ENCODE peak calls at places on chromosomes 5 and 9, in six cellular contexts. One of them, this sample, is unnamed.

GRCh38 chr9:114345493-114346065 is 15.9 kb downstream of the ORM2 start:
- DNase-seq in osteocyte: no peak
- DNase-seq in thoracic aorta: no peak
- DNase-seq in AG09319: no peak
- DNase-seq in GM13976: no peak
- DNase-seq in mammary epithelial cell: no peak
- DNase-seq in this sample: no peak

GRCh38 chr9:98805506-98806272 is 1.8 kb upstream of the GALNT12 start:
- DNase-seq in osteocyte: no peak
- DNase-seq in mammary epithelial cell: peak
- DNase-seq in thoracic aorta: no peak
- DNase-seq in AG09319: no peak
- DNase-seq in GM13976: no peak
- DNase-seq in this sample: no peak

GRCh38 chr5:26329562-26330189 is 708.7 kb downstream of the CDH9 start:
- DNase-seq in thoracic aorta: no peak
- DNase-seq in osteocyte: no peak
- DNase-seq in AG09319: no peak
- DNase-seq in GM13976: no peak
- DNase-seq in mammary epithelial cell: no peak
- DNase-seq in this sample: no peak

GRCh38 chr9:15115702-15116639 is 191.0 kb downstream of the TTC39B start:
- DNase-seq in thoracic aorta: no peak
- DNase-seq in AG09319: no peak
- DNase-seq in GM13976: no peak
- DNase-seq in mammary epithelial cell: no peak
- DNase-seq in osteocyte: no peak
- DNase-seq in this sample: no peak

GRCh38 chr9:101437806-101438232 is 2.2 kb upstream of the ALDOB start:
- DNase-seq in AG09319: no peak
- DNase-seq in thoracic aorta: no peak
- DNase-seq in mammary epithelial cell: no peak
- DNase-seq in osteocyte: no peak
- DNase-seq in GM13976: no peak
- DNase-seq in this sample: no peak

GRCh38 chr9:76665458-76665857 is 98.8 kb upstream of the PCA3 start:
- DNase-seq in mammary epithelial cell: peak
- DNase-seq in GM13976: no peak
- DNase-seq in osteocyte: no peak
- DNase-seq in AG09319: no peak
- DNase-seq in thoracic aorta: no peak
- DNase-seq in this sample: no peak

GRCh38 chr9:99173570-99174504 is 47.9 kb downstream of the ALG2 start:
- DNase-seq in AG09319: no peak
- DNase-seq in thoracic aorta: no peak
- DNase-seq in GM13976: peak
- DNase-seq in mammary epithelial cell: peak
- DNase-seq in osteocyte: no peak
- DNase-seq in this sample: no peak

GRCh38 chr5:155250601-155251000 is 237.0 kb downstream of the KIF4B start:
- DNase-seq in thoracic aorta: no peak
- DNase-seq in mammary epithelial cell: no peak
- DNase-seq in AG09319: no peak
- DNase-seq in GM13976: no peak
- DNase-seq in osteocyte: no peak
- DNase-seq in this sample: no peak

GRCh38 chr5:126449751-126450271 is 26.6 kb downstream of the GRAMD2B start:
- DNase-seq in thoracic aorta: no peak
- DNase-seq in GM13976: peak
- DNase-seq in AG09319: no peak
- DNase-seq in osteocyte: no peak
- DNase-seq in mammary epithelial cell: peak
- DNase-seq in this sample: peak

GRCh38 chr5:28301676-28302075 is 1263.3 kb upstream of the CDH9 start:
- DNase-seq in thoracic aorta: no peak
- DNase-seq in mammary epithelial cell: peak
- DNase-seq in AG09319: no peak
- DNase-seq in GM13976: no peak
- DNase-seq in osteocyte: no peak
- DNase-seq in this sample: no peak

GRCh38 chr5:55897206-55897894 is 46.2 kb downstream of the IL31RA start:
- DNase-seq in thoracic aorta: no peak
- DNase-seq in osteocyte: no peak
- DNase-seq in mammary epithelial cell: no peak
- DNase-seq in GM13976: no peak
- DNase-seq in AG09319: no peak
- DNase-seq in this sample: no peak

GRCh38 chr9:71929223-71929622 is 17.8 kb downstream of the C9orf85 start:
- DNase-seq in GM13976: no peak
- DNase-seq in thoracic aorta: no peak
- DNase-seq in AG09319: no peak
- DNase-seq in osteocyte: no peak
- DNase-seq in mammary epithelial cell: peak
- DNase-seq in this sample: no peak

GRCh38 chr5:33299621-33300208 is 141.1 kb upstream of the TARS1 start:
- DNase-seq in osteocyte: no peak
- DNase-seq in GM13976: peak
- DNase-seq in AG09319: no peak
- DNase-seq in mammary epithelial cell: peak
- DNase-seq in thoracic aorta: no peak
- DNase-seq in this sample: peak

GRCh38 chr5:67156976-67157583 is 39.5 kb downstream of the CD180 start:
- DNase-seq in thoracic aorta: no peak
- DNase-seq in mammary epithelial cell: peak
- DNase-seq in GM13976: peak
- DNase-seq in osteocyte: no peak
- DNase-seq in AG09319: no peak
- DNase-seq in this sample: peak

GRCh38 chr5:167900521-167900920 is 390.9 kb upstream of the WWC1 start:
- DNase-seq in AG09319: no peak
- DNase-seq in osteocyte: peak
- DNase-seq in thoracic aorta: no peak
- DNase-seq in mammary epithelial cell: no peak
- DNase-seq in GM13976: no peak
- DNase-seq in this sample: no peak

GRCh38 chr9:7439355-7439978 is 360.1 kb downstream of the DMAC1 start:
- DNase-seq in mammary epithelial cell: peak
- DNase-seq in osteocyte: no peak
- DNase-seq in AG09319: no peak
- DNase-seq in GM13976: no peak
- DNase-seq in thoracic aorta: no peak
- DNase-seq in this sample: no peak

GRCh38 chr9:88084816-88085215 is 53.5 kb downstream of the SPATA31C2 start:
- DNase-seq in mammary epithelial cell: peak
- DNase-seq in AG09319: no peak
- DNase-seq in GM13976: no peak
- DNase-seq in thoracic aorta: no peak
- DNase-seq in osteocyte: no peak
- DNase-seq in this sample: no peak

GRCh38 chr5:135033026-135033861 is 784 bp downstream of the PITX1 start:
- DNase-seq in mammary epithelial cell: peak
- DNase-seq in AG09319: no peak
- DNase-seq in thoracic aorta: no peak
- DNase-seq in osteocyte: no peak
- DNase-seq in GM13976: peak
- DNase-seq in this sample: no peak

GRCh38 chr9:69571032-69571431 is 101.1 kb downstream of the APBA1 start:
- DNase-seq in AG09319: no peak
- DNase-seq in mammary epithelial cell: peak
- DNase-seq in osteocyte: no peak
- DNase-seq in thoracic aorta: no peak
- DNase-seq in GM13976: no peak
- DNase-seq in this sample: no peak

GRCh38 chr9:107158321-107158720 is 124.8 kb upstream of the RAD23B start:
- DNase-seq in AG09319: no peak
- DNase-seq in GM13976: no peak
- DNase-seq in mammary epithelial cell: peak
- DNase-seq in osteocyte: no peak
- DNase-seq in thoracic aorta: no peak
- DNase-seq in this sample: peak

GRCh38 chr5:131548190-131548589 is 86.8 kb downstream of the RAPGEF6 start:
- DNase-seq in thoracic aorta: no peak
- DNase-seq in osteocyte: no peak
- DNase-seq in mammary epithelial cell: no peak
- DNase-seq in GM13976: no peak
- DNase-seq in AG09319: no peak
- DNase-seq in this sample: no peak

DNA sequence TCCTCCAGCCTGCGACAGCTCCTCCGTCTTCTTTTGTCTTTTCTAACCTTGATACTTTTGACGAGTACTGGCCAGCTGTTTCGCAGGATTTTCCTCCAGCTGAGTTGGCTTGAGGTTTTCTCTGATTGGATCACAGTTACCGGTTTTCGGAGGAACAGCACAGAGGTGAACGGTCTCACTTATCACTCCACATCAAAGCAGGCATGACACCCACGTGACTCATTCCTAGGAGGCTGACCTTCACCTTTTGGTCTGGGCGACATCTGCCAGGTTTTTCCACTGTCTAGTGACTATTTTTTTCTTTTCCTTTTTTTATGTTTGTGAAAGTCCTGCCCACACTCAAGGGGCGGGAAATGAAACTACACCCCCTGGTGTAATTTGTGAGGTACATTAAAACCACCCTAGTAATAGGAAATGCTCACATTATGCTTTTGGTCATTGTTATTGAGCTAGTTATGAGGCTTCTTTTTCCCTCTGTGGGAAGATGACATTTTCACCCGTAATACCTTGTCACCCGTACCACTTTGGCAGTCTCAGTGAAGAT is 319.2 kb downstream of the GADD45G start:
- DNase-seq in mammary epithelial cell: no peak
- DNase-seq in AG09319: no peak
- DNase-seq in osteocyte: no peak
- DNase-seq in GM13976: no peak
- DNase-seq in thoracic aorta: no peak
- DNase-seq in this sample: peak
- TF ChIP-seq CTCF in mammary epithelial cell: no peak
- TF ChIP-seq CTCF in AG09319: no peak
- TF ChIP-seq CTCF in osteocyte: no peak
- TF ChIP-seq CTCF in GM13976: no peak
- TF ChIP-seq CTCF in thoracic aorta: no peak
- TF ChIP-seq CTCF in this sample: no peak

GRCh38 chr5:91263898-91264297 is 119.2 kb downstream of the ARRDC3 start:
- DNase-seq in AG09319: no peak
- DNase-seq in osteocyte: no peak
- DNase-seq in mammary epithelial cell: no peak
- DNase-seq in thoracic aorta: no peak
- DNase-seq in GM13976: no peak
- DNase-seq in this sample: no peak

GRCh38 chr5:91269198-91269597 is 113.9 kb downstream of the ARRDC3 start:
- DNase-seq in AG09319: no peak
- DNase-seq in mammary epithelial cell: peak
- DNase-seq in thoracic aorta: no peak
- DNase-seq in osteocyte: no peak
- DNase-seq in GM13976: no peak
- DNase-seq in this sample: no peak

GRCh38 chr5:91271999-91272398 is 111.1 kb downstream of the ARRDC3 start:
- DNase-seq in GM13976: no peak
- DNase-seq in thoracic aorta: no peak
- DNase-seq in osteocyte: no peak
- DNase-seq in AG09319: no peak
- DNase-seq in mammary epithelial cell: no peak
- DNase-seq in this sample: no peak

GRCh38 chr5:91264311-91265051 is 118.6 kb downstream of the ARRDC3 start:
- DNase-seq in AG09319: no peak
- DNase-seq in mammary epithelial cell: no peak
- DNase-seq in osteocyte: no peak
- DNase-seq in thoracic aorta: no peak
- DNase-seq in GM13976: no peak
- DNase-seq in this sample: no peak

DNA sequence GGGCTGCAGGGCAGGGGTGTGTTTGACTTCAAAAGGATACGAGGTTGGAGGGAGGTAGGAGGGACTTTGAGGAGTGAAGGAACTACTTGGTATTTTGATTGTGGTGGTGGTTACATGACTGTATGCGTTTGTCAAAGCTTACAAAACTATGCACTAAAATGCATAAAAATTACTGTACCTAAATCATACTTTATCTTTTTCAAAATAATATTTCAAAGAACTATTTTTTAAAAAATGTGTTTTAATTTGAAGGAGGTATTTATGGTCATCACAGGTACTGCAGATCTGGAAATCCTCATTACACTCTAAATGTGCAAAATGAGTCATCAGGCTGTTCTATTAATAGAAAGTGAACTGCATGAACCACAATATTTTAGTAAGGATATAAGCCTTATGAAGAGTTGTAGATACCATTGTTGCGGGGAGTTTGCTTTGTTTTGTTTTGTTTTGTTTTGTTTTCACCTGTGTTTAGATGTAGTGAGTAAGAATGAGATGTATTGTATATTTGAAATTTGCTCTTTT is 116.9 kb downstream of the ARRDC3 start:
- DNase-seq in mammary epithelial cell: peak
- DNase-seq in GM13976: peak
- DNase-seq in thoracic aorta: no peak
- DNase-seq in osteocyte: no peak
- DNase-seq in AG09319: no peak
- DNase-seq in this sample: peak
- TF ChIP-seq CTCF in mammary epithelial cell: peak
- TF ChIP-seq CTCF in GM13976: no peak
- TF ChIP-seq CTCF in thoracic aorta: peak
- TF ChIP-seq CTCF in osteocyte: peak
- TF ChIP-seq CTCF in AG09319: no peak
- TF ChIP-seq CTCF in this sample: no peak

GRCh38 chr9:36345103-36345846 is 54.8 kb downstream of the RNF38 start:
- DNase-seq in osteocyte: no peak
- DNase-seq in mammary epithelial cell: no peak
- DNase-seq in thoracic aorta: no peak
- DNase-seq in AG09319: no peak
- DNase-seq in GM13976: no peak
- DNase-seq in this sample: no peak
- TF ChIP-seq CTCF in osteocyte: peak
- TF ChIP-seq CTCF in mammary epithelial cell: no peak
- TF ChIP-seq CTCF in thoracic aorta: no peak
- TF ChIP-seq CTCF in AG09319: no peak
- TF ChIP-seq CTCF in GM13976: no peak
- TF ChIP-seq CTCF in this sample: no peak

DNA sequence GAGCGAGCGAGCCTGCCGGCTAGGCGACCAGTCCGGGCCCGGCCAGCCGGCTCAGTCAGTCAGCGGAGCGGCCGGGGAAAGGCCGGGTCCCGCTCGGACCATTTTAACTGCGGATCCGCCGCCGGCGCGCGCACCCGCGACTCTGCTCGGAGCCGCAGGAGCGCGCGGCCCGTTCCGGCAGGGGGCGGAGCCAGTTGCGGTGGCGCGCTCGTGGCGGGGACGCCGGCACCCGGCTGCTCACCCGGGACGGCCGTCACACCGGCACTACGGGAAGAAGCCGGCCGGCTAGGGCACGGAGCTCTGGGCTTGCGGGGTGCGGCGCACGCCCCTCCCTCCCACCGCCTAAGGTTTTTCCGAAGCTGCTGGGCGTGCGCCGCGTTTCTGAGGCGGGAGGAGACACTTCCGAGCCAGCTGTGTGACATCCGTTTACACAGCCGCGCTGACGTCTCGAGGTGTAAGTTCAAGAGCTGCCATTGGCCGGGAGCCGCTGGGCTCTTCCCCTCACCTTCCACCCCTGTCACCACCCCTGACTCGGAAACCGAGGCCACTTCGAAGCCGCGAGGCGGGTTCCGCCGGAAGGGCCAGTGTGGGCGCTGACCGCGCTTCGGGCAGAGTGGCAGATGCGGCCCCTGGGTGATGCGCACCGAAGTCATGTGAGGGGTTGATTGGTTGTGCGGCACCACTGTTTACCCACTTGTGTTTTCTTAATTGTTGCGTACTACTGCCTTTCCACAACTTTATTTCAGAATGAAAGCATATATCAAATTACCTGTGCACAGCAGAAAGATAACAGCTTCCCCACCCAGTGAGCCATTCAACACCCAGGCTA is at the start of gene FBXL17:
- DNase-seq in mammary epithelial cell: peak
- DNase-seq in thoracic aorta: peak
- DNase-seq in AG09319: peak
- DNase-seq in GM13976: peak
- DNase-seq in osteocyte: peak
- DNase-seq in this sample: peak
- TF ChIP-seq CTCF in mammary epithelial cell: no peak
- TF ChIP-seq CTCF in thoracic aorta: no peak
- TF ChIP-seq CTCF in AG09319: no peak
- TF ChIP-seq CTCF in GM13976: no peak
- TF ChIP-seq CTCF in osteocyte: no peak
- TF ChIP-seq CTCF in this sample: no peak

This sample was measured in GM13977.